ENCODE peak calls at places on chromosome 6, in four cellular contexts. Z is K562, Q is neural progenitor cell, H is adrenal gland. T is an unnamed sample. For H3K4me1, the result is how much of the 10 kb centered on the place peaks cover.

GRCh38 chr6:137754366-137754765 is 112.7 kb upstream of the TNFAIP3 start:
- DNase-seq in Q (no peak), Z (no peak), H (no peak), T (no peak)

GRCh38 chr6:163398104-163398503 is 16.4 kb upstream of the QKI start:
- DNase-seq in Q (no peak), H (no peak), Z (no peak), T (no peak)

GRCh38 chr6:104050455-104050854 is 809.3 kb downstream of the HACE1 start:
- DNase-seq in H (no peak), Z (no peak), Q (no peak), T (no peak)

GRCh38 chr6:106849676-106850332 is 124.7 kb downstream of the CD24 start:
- DNase-seq in H (no peak), Z (no peak), Q (no peak), T (no peak)

GRCh38 chr6:34834789-34835518 is 43.1 kb downstream of the BLTP3A start:
- DNase-seq in H (no peak), Z (no peak), Q (no peak), T (no peak)

GRCh38 chr6:157787080-157787479 is 36.0 kb upstream of the SNX9 start:
- DNase-seq in Q (no peak), Z (no peak), H (no peak), T (no peak)

GRCh38 chr6:158653577-158654354 is 3.9 kb downstream of the SYTL3 start:
- DNase-seq in H (no peak), Z (no peak), Q (no peak), T (no peak)

GRCh38 chr6:150684715-150685459 is 85.2 kb downstream of the PLEKHG1 start:
- DNase-seq in Q (no peak), H (peak), Z (no peak), T (no peak)

GRCh38 chr6:82129814-82130213 is 117.7 kb downstream of the IBTK start:
- DNase-seq in H (no peak), Z (no peak), Q (no peak), T (no peak)

GRCh38 chr6:168088161-168089106 is 9.4 kb upstream of the FRMD1 start:
- DNase-seq in H (peak), Z (no peak), Q (peak), T (peak)

GRCh38 chr6:53944538-53944937 is 149.7 kb downstream of the LRRC1 start:
- DNase-seq in Q (no peak), Z (no peak), H (no peak), T (no peak)

GRCh38 chr6:155154158-155154830 is 109.5 kb upstream of the CLDN20 start:
- DNase-seq in H (no peak), Q (no peak), Z (peak), T (no peak)

GRCh38 chr6:90753820-90754604 is 167.1 kb upstream of the MAP3K7 start:
- DNase-seq in H (no peak), Q (no peak), Z (no peak), T (no peak)

GRCh38 chr6:117188627-117189201 is 76.6 kb upstream of the VGLL2 start:
- DNase-seq in H (no peak), Z (no peak), Q (peak), T (no peak)

GRCh38 chr6:80163754-80164187 is 57.3 kb downstream of the BCKDHB start:
- DNase-seq in Q (no peak), Z (no peak), H (no peak), T (no peak)

GRCh38 chr6:52790841-52791240 is 12.8 kb downstream of the GSTA1 start:
- DNase-seq in Q (no peak), H (no peak), Z (no peak), T (no peak)

GRCh38 chr6:89944826-89945407 is 50.6 kb downstream of the GJA10 start:
- DNase-seq in Q (no peak), H (no peak), Z (no peak), T (no peak)

GRCh38 chr6:41519305-41519747 is 26.9 kb upstream of the FOXP4 start:
- DNase-seq in H (no peak), Z (no peak), Q (no peak), T (no peak)

GRCh38 chr6:31582230-31582601 is at the start of gene LTB:
- DNase-seq in H (no peak), Q (no peak), Z (no peak), T (no peak)

GRCh38 chr6:22457986-22458385 is 111.4 kb upstream of the HDGFL1 start:
- DNase-seq in H (no peak), Z (no peak), Q (no peak), T (no peak)

GRCh38 chr6:166387642-166388325 is 5.0 kb upstream of the MPC1 start:
- DNase-seq in Z (no peak), H (no peak), Q (no peak), T (no peak)

GRCh38 chr6:155417454-155417853 is 38.2 kb downstream of the NOX3 start:
- DNase-seq in Z (no peak), H (no peak), Q (no peak), T (no peak)

GRCh38 chr6:43916924-43917877 is 147.2 kb downstream of the VEGFA start:
- DNase-seq in Z (no peak), H (peak), Q (no peak), T (no peak)

GRCh38 chr6:89433637-89434499 is 916 bp downstream of the ANKRD6 start:
- DNase-seq in H (peak), Z (no peak), Q (peak), T (peak)

GRCh38 chr6:69835414-69836179 is 30.8 kb upstream of the COL19A1 start:
- DNase-seq in Q (peak), Z (peak), H (no peak), T (no peak)

GRCh38 chr6:30600576-30600975 is 16.5 kb downstream of the PPP1R10 start:
- DNase-seq in Q (no peak), H (peak), Z (peak), T (peak)

GRCh38 chr6:114063956-114064355 is 93.0 kb upstream of the HDAC2 start:
- DNase-seq in Q (no peak), H (no peak), Z (no peak), T (no peak)

GRCh38 chr6:134619789-134620188 is 301.9 kb upstream of the SGK1 start:
- DNase-seq in Q (no peak), Z (no peak), H (no peak), T (no peak)

GRCh38 chr6:47579040-47579439 is 101.5 kb downstream of the CD2AP start:
- DNase-seq in H (no peak), Z (no peak), Q (no peak), T (no peak)

GRCh38 chr6:44800171-44800671 is 412.7 kb downstream of the CDC5L start:
- DNase-seq in Z (no peak), Q (peak), H (peak), T (no peak)

GRCh38 chr6:35015476-35015875 is 125.7 kb downstream of the TCP11 start:
- DNase-seq in Z (no peak), Q (no peak), H (no peak), T (no peak)

GRCh38 chr6:22271044-22271443 is 25.8 kb downstream of the PRL start:
- DNase-seq in Q (no peak), H (no peak), Z (no peak), T (no peak)

GRCh38 chr6:155041781-155042279 is 46.7 kb downstream of the TIAM2 start:
- DNase-seq in H (peak), Q (no peak), Z (no peak), T (no peak)

GRCh38 chr6:40906759-40907158 is 132.3 kb downstream of the UNC5CL start:
- DNase-seq in Q (no peak), Z (no peak), H (peak), T (no peak)

GRCh38 chr6:37822851-37823682 is 3.5 kb downstream of the ZFAND3 start:
- DNase-seq in Z (no peak), H (no peak), Q (peak), T (no peak)

GRCh38 chr6:36436466-36436865 is 6.2 kb downstream of the PXT1 start:
- DNase-seq in Q (no peak), Z (no peak), H (no peak), T (no peak)

DNA sequence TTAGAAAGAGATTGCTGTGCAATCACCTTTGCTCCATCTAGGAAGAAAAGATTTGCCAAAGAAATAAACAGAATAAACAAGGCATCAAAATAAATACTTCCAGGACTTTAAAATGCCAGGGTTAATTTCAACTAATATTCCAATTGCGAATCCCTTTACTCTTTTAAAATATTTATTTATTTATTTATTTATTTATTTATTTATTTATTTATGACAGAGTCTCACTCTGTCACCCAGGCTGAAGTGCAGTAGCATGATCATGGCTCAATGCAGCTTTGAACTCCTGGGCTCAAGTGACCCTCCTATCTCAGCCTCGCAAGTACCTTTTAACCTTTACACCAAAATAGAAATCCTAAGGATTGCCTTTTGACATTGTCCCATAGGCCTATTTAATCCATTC is 191.1 kb downstream of the EDN1 start:
- DNase-seq in H (no peak), Z (no peak), Q (no peak), T (no peak)
- H3K4me1 ChIP-seq in H (under half), Z (under half), Q (under half), T (under half)

DNA sequence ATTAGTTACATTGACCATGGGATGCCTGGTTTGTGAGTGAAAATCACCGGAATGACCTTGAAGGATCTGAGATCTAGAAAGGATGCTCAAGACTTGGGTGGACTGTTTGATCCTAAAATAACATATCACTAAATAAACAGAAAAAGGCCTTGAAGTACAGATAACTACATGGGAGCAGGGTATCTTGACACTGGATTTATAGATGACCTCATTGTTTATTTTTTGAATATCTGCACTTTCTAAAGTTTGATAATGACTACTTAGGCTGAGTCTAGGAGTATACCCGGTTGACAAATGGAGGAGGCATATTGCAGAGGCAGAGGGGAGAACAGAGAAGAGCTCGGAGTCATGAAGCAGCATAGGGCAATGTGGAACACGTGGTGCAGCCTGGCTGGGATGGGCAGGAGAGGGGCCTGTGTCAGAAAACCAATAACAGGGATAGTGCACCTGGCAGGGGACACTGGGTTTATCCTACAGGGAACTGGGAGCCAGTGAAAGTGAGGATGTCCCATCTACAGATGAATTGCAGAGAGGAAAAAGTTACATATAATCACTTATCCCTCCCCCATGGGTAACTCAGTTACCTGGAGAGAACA is 50.3 kb downstream of the PLAGL1 start:
- DNase-seq in H (no peak), Z (no peak), Q (peak), T (no peak)
- H3K4me1 ChIP-seq in H (under half), Z (under half), Q (half or more), T (under half)

DNA sequence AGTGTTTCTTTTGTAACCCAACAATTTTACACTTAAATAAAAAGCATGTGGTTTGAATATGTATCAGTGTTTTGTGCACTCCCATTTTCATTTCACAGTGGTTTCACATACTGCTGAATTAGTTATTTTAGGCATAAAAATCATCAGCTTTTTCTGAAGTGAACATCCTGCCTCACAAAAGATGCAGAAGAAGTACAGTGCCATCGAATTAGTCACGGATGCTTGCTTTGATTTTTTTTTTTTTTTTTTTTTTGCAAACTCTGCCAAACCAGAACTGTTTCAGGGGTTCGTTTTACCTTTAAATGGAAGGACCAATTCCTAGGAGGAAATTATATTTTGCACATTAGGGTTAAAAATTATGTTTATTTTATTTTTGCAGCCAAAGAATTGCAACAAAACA is 158.6 kb downstream of the RPS12 start:
- DNase-seq in Q (no peak), Z (no peak), H (no peak), T (no peak)
- H3K4me1 ChIP-seq in Q (under half), Z (under half), H (under half), T (under half)

DNA sequence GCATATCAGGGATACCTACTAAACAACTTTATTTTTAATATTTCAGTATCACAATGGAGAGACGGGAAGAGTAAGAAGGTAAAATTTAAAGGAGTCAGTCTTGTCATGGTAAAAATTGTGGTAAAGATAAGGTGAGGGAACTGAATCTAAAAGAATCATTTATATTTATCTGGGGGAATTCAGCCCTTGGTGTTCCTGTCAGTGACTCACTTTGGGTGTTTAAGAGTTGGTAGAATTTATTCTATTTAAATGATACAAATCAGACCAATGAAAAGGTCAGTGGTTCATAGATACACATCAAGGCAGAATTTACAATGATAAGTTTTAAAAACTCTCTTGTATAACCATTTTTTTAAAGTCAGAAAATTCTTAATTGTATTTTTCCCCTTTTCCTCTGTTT is 164.4 kb downstream of the CDKAL1 start:
- DNase-seq in Z (no peak), H (no peak), Q (no peak), T (no peak)
- H3K4me1 ChIP-seq in Z (under half), H (under half), Q (under half), T (under half)

DNA sequence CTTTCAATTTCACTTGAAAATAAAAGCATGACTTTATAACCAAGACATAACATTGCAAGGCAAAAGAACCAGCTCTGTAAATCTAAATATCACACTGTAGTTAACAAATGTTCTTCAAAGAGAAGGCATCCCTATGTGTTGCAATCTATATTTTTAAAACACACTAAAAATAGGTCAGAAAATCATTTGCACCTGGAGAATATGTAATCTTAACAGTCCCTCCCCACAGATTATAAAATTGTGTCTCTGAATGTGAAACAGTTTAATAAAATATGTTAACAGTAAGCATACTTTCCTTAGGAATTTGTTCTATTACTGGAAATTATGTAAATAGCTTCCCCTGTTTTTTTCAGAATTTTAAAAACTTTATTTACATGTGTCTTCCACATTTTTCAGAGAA is 351.9 kb downstream of the COL12A1 start:
- DNase-seq in Q (no peak), H (no peak), Z (no peak), T (no peak)
- H3K4me1 ChIP-seq in Q (under half), H (under half), Z (under half), T (under half)

DNA sequence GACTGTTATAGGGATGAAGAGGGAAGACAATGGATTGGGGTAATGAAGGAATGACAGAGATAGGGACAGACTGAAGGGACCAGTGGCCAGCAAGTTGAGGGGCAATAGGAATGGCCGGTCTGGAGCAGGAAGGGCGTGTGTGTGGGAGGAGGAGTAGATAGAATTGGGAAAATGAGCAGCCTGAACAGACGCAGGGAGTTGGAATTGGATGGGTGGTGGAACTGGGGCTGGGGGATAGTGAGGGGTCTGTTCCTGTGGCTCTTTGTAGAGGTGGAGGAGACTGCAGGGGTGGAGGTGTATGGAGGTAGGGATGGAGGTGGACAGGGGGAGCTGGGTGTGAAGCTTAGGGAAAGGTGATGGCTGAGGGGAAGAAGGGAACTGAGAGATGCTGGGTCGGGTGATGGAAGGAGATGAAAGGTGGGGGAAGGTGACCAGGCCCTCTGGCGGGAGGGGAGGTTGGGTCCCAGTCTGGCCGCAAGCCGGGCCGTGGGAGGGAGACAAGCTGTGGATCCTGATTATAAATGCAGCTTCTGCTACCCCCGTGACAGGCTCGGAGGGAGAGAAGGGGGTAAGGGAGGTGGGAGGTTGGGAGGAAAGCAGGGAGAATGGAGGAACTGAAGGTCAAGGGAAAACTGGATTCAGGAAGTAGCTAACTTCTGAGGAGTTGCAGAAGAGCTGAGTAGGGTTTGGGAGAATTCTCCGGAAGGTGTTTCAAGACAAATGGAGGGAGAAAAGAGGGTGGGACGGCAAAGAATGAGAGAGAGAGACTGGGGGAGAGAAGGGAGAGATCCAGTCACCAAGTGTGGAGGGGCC is 5.2 kb downstream of the SYNGAP1 start:
- DNase-seq in H (no peak), Q (peak), Z (peak), T (no peak)
- H3K4me1 ChIP-seq in H (under half), Q (under half), Z (under half), T (half or more)

T was measured in left ventricle myocardium inferior.